ENCODE peak calls at places on chromosomes 1 and 21, in five cellular contexts. D is cardiac fibroblast; P is caudate nucleus; Y is stimulated activated CD4-positive, alpha-beta T cell treated with anti-CD3 and anti-CD28 coated beads, Interleukin-12 subunit alpha, Interleukin-12 subunit beta, amount 100 ng/mL, for 4 hours; R is naive thymus-derived CD8-positive, alpha-beta T cell. M is an unnamed sample.
A peak's percentile ranks its signal among the peaks of the same experiment; 100 is the strongest.

GRCh38 chr21:15749045-15749867 is 19.5 kb downstream of the USP25 start:
- DNase-seq in D (peak; percentile 25), P (no peak), Y (no peak), R (no peak), M (no peak)

GRCh38 chr1:186165303-186165702 is 209.8 kb downstream of the TPR start:
- DNase-seq in D (no peak), P (no peak), Y (no peak), R (no peak), M (no peak)

GRCh38 chr1:44733365-44733764 is 2.4 kb upstream of the RNU5D-1 start:
- DNase-seq in D (peak; percentile 64), P (no peak), Y (no peak), R (no peak), M (no peak)

GRCh38 chr1:215453440-215453839 is 113.7 kb upstream of the KCTD3 start:
- DNase-seq in D (no peak), P (no peak), Y (no peak), R (no peak), M (no peak)

GRCh38 chr1:1610796-1611597 is 4.3 kb upstream of the MIB2 start:
- DNase-seq in D (peak; percentile 64), P (no peak), Y (no peak), R (no peak), M (no peak)

GRCh38 chr1:155051342-155051776 is 243 bp downstream of the ADAM15 start:
- DNase-seq in D (no peak), P (no peak), Y (no peak), R (no peak), M (no peak)

GRCh38 chr1:62362952-62363325 is 43.7 kb upstream of the KANK4 start:
- DNase-seq in D (no peak), P (no peak), Y (no peak), R (no peak), M (no peak)

GRCh38 chr1:46525253-46525983 is 26.0 kb downstream of the KNCN start:
- DNase-seq in D (no peak), P (no peak), Y (no peak), R (no peak), M (no peak)

GRCh38 chr1:77382361-77382760 is 100.5 kb downstream of the AK5 start:
- DNase-seq in D (no peak), P (no peak), Y (no peak), R (no peak), M (no peak)

M was measured in progenitor cell of endocrine pancreas.